ENCODE peak calls at places on chromosomes 1 and 21, in seven cellular contexts. X is cardiac muscle cell; J is IMR-90; R is GM06990; H is activated CD4-positive, alpha-beta T cell treated with anti-CD3 and anti-CD28 coated beads, Interleukin-2, amount 50 U/mL, for 1 hour; C is esophagus muscularis mucosa; Z is H7. K is an unnamed sample.

GRCh38 chr1:113935970-113936369 is 6.8 kb downstream of the HIPK1 start:
- DNase-seq in X (no peak), R (no peak), Z (no peak), J (no peak), C (no peak), H (no peak), K (no peak)

GRCh38 chr1:237879195-237879594 is 11.5 kb downstream of the ZP4 start:
- DNase-seq in H (no peak), R (no peak), Z (no peak), J (peak), C (no peak), X (no peak), K (no peak)

GRCh38 chr21:44054710-44055109 is 42.6 kb downstream of the TRAPPC10 start:
- DNase-seq in X (peak), C (no peak), J (peak), H (no peak), Z (no peak), R (no peak), K (peak)

GRCh38 chr21:33651965-33652680 is 9.8 kb downstream of the ITSN1 start:
- DNase-seq in Z (no peak), C (no peak), J (no peak), X (no peak), R (no peak), H (no peak), K (no peak)

GRCh38 chr1:91501527-91501859 is 842 bp downstream of the CDC7 start:
- DNase-seq in X (peak), H (no peak), R (no peak), J (peak), C (no peak), Z (peak), K (no peak)

GRCh38 chr1:52032124-52032784 is 1.4 kb downstream of the KTI12 start:
- DNase-seq in C (no peak), H (no peak), J (peak), X (no peak), Z (peak), R (no peak), K (no peak)

GRCh38 chr1:203792491-203792890 is 2.9 kb upstream of the ZBED6 start:
- DNase-seq in X (no peak), C (no peak), R (no peak), J (no peak), H (no peak), Z (no peak), K (no peak)

GRCh38 chr1:157311730-157312269 is 173.6 kb upstream of the ETV3 start:
- DNase-seq in C (no peak), R (no peak), Z (no peak), X (no peak), J (no peak), H (no peak), K (no peak)

GRCh38 chr21:41231060-41231459 is 63.1 kb downstream of the BACE2 start:
- DNase-seq in C (no peak), H (no peak), J (no peak), X (no peak), Z (no peak), R (no peak), K (no peak)

GRCh38 chr1:101588677-101589076 is 351.9 kb downstream of the S1PR1 start:
- DNase-seq in R (no peak), Z (no peak), C (no peak), X (no peak), H (no peak), J (no peak), K (no peak)

GRCh38 chr1:100188617-100189016 is 10.6 kb upstream of the LRRC39 start:
- DNase-seq in C (no peak), Z (no peak), J (peak), X (peak), R (peak), H (no peak), K (no peak)

GRCh38 chr1:206890125-206890637 is 7.1 kb upstream of the IL24 start:
- DNase-seq in Z (peak), J (peak), X (peak), R (no peak), H (no peak), C (no peak), K (no peak)

GRCh38 chr1:145846191-145846590 is 761 bp downstream of the NUDT17 start:
- DNase-seq in R (peak), H (peak), X (peak), Z (peak), J (peak), C (no peak), K (peak)

GRCh38 chr1:204453141-204453772 is 41.3 kb downstream of the PIK3C2B start:
- DNase-seq in H (peak), J (no peak), Z (peak), R (peak), C (no peak), X (no peak), K (no peak)

GRCh38 chr1:22408180-22408579 is 43.5 kb upstream of the ZBTB40 start:
- DNase-seq in X (no peak), H (no peak), R (no peak), J (no peak), Z (no peak), C (no peak), K (no peak)

GRCh38 chr1:100523038-100523649 is 14.8 kb upstream of the GPR88 start:
- DNase-seq in R (no peak), Z (no peak), J (peak), C (no peak), H (no peak), X (peak), K (no peak)

GRCh38 chr1:171457412-171457811 is 27.9 kb upstream of the PRRC2C start:
- DNase-seq in Z (no peak), R (no peak), H (no peak), C (no peak), X (peak), J (peak), K (peak)

GRCh38 chr1:218624051-218624450 is 278.9 kb downstream of the TGFB2 start:
- DNase-seq in J (no peak), R (no peak), Z (no peak), C (no peak), H (no peak), X (peak), K (no peak)

GRCh38 chr1:206646504-206646903 is 11.2 kb downstream of the DYRK3 start:
- DNase-seq in Z (no peak), X (no peak), H (no peak), J (no peak), C (no peak), R (no peak), K (no peak)

GRCh38 chr1:63787875-63788274 is 14.1 kb downstream of the ROR1 start:
- DNase-seq in X (no peak), C (peak), J (no peak), Z (no peak), H (no peak), R (no peak), K (no peak)

GRCh38 chr1:18630511-18631495 is at the start of gene PAX7:
- DNase-seq in C (no peak), X (no peak), R (no peak), Z (peak), H (no peak), J (no peak), K (no peak)

GRCh38 chr1:113223546-113223945 is 150.5 kb downstream of the LRIG2 start:
- DNase-seq in H (no peak), Z (no peak), J (no peak), X (peak), R (no peak), C (no peak), K (peak)

K was measured in hepatocyte.